ENCODE peak calls at places on chromosome 1, in four cellular contexts. F, K, M and Y are unnamed samples.
A peak's percentile ranks its signal among the peaks of the same experiment; 100 is the strongest.

GRCh38 chr1:160637821-160638539 is 8.9 kb downstream of the SLAMF1 start:
- DNase-seq in F (no peak), K (no peak), M (no peak), Y (no peak)

GRCh38 chr1:16119504-16119903 is 36.4 kb downstream of the EPHA2 start:
- DNase-seq in F (no peak), K (no peak), M (no peak), Y (no peak)

GRCh38 chr1:213457097-213457680 is 406.1 kb downstream of the RPS6KC1 start:
- DNase-seq in F (no peak), K (no peak), M (no peak), Y (no peak)

GRCh38 chr1:40270152-40270834 is 12.3 kb downstream of the ZMPSTE24 start:
- DNase-seq in F (no peak), K (no peak), M (no peak), Y (no peak)

GRCh38 chr1:55362558-55362957 is 147.4 kb upstream of the USP24 start:
- DNase-seq in F (no peak), K (no peak), M (no peak), Y (no peak)

GRCh38 chr1:68173283-68174172 is 58.8 kb downstream of the WLS start:
- DNase-seq in F (no peak), K (no peak), M (no peak), Y (no peak)

GRCh38 chr1:154961497-154962237 is at the start of gene PYGO2:
- DNase-seq in F (peak; percentile 81), K (peak; percentile 88), M (peak; percentile 87), Y (peak; percentile 93)

GRCh38 chr1:218537131-218537904 is 192.2 kb downstream of the TGFB2 start:
- DNase-seq in F (no peak), K (no peak), M (no peak), Y (no peak)

GRCh38 chr1:5709461-5709860 is 282.8 kb downstream of the NPHP4 start:
- DNase-seq in F (no peak), K (no peak), M (no peak), Y (peak; percentile 30)

GRCh38 chr1:229225331-229225782 is 45.6 kb upstream of the RAB4A start:
- DNase-seq in F (no peak), K (no peak), M (peak; percentile 68), Y (no peak)

GRCh38 chr1:7482772-7483495 is 288.2 kb upstream of the VAMP3 start:
- DNase-seq in F (no peak), K (no peak), M (no peak), Y (no peak)

GRCh38 chr1:54176621-54177327 is 23.1 kb downstream of the CYB5RL start:
- DNase-seq in F (no peak), K (no peak), M (no peak), Y (no peak)

GRCh38 chr1:31861346-31861745 is 45.5 kb upstream of the SPOCD1 start:
- DNase-seq in F (no peak), K (peak; percentile 59), M (no peak), Y (no peak)

GRCh38 chr1:26358411-26359384 is 4.8 kb upstream of the CRYBG2 start:
- DNase-seq in F (peak; percentile 70), K (peak; percentile 26), M (no peak), Y (peak; percentile 79)

GRCh38 chr1:36008546-36009197 is 75.2 kb upstream of the TEKT2 start:
- DNase-seq in F (no peak), K (no peak), M (no peak), Y (no peak)

GRCh38 chr1:36516372-36517018 is 33.8 kb upstream of the CSF3R start:
- DNase-seq in F (peak; percentile 67), K (peak; percentile 69), M (peak; percentile 61), Y (peak; percentile 85)

GRCh38 chr1:189708674-189709073 is 769.0 kb downstream of the BRINP3 start:
- DNase-seq in F (no peak), K (no peak), M (no peak), Y (peak; percentile 71)

GRCh38 chr1:4794020-4794780 is 139.8 kb downstream of the AJAP1 start:
- DNase-seq in F (no peak), K (no peak), M (no peak), Y (peak; percentile 12)

GRCh38 chr1:245822997-245823396 is 668.2 kb downstream of the KIF26B start:
- DNase-seq in F (no peak), K (no peak), M (no peak), Y (no peak)

GRCh38 chr1:107499139-107499744 is 358.4 kb downstream of the NTNG1 start:
- DNase-seq in F (no peak), K (no peak), M (no peak), Y (no peak)

GRCh38 chr1:9004731-9005708 is 21.2 kb downstream of the SLC2A7 start:
- DNase-seq in F (peak; percentile 85), K (peak; percentile 88), M (peak; percentile 68), Y (peak; percentile 97)
- TF ChIP-seq CTCF in F (peak; percentile 92), K (peak; percentile 96), M (peak; percentile 93), Y (peak; percentile 94)

GRCh38 chr1:50424045-50424939 is 1.0 kb upstream of the DMRTA2 start:
- DNase-seq in F (no peak), K (no peak), M (no peak), Y (no peak)
- H3K4me3 ChIP-seq in F (peak overlapping the region; percentile 44), K (no peak overlapping the region), M (peak overlapping the region; percentile 16), Y (peak overlapping the region; percentile 61)

GRCh38 chr1:193157360-193157759 is 29.1 kb downstream of the B3GALT2 start:
- DNase-seq in F (no peak), K (no peak), M (no peak), Y (no peak)
- TF ChIP-seq CTCF in F (no peak), K (no peak), M (no peak), Y (no peak)

GRCh38 chr1:101128211-101128727 is 102.7 kb upstream of the DPH5 start:
- DNase-seq in F (no peak), K (peak; percentile 85), M (no peak), Y (peak; percentile 52)
- H3K4me3 ChIP-seq in F (no peak overlapping the region), K (peak overlapping the region; percentile 19), M (no peak overlapping the region), Y (no peak overlapping the region)

GRCh38 chr1:220881918-220882891 is 3.0 kb downstream of the HLX start:
- DNase-seq in F (no peak), K (no peak), M (no peak), Y (peak; percentile 96)
- TF ChIP-seq CTCF in F (no peak), K (no peak), M (no peak), Y (peak; percentile 89)

GRCh38 chr1:23370744-23371710 is 1.4 kb upstream of the ZNF436 start:
- DNase-seq in F (no peak), K (no peak), M (peak; percentile 50), Y (peak; percentile 94)
- H3K4me3 ChIP-seq in F (peak overlapping the region; percentile 66), K (no peak overlapping the region), M (no peak overlapping the region), Y (peak overlapping the region; percentile 95)

DNA sequence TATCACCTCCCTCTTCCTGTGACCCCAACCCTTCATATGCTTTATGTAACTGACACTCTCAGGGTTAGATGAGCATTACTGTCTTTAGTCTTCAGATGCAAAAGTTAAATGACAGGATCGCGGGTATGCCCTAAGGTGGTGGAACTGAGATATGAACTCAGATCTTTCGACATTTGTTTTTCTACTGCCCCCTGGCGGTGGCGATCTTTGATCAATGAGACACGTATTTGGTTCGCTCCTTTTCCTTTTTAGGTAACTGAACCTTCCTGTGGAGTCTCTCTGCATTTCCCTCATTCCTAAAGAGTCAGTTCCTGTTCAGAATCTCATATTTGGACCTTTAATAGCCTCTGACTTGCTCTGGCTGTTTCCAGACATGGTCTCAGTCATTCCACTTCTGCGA is 47.8 kb upstream of the ZP4 start:
- DNase-seq in F (no peak), K (no peak), M (no peak), Y (peak; percentile 83)
- TF ChIP-seq CTCF in F (no peak), K (no peak), M (no peak), Y (peak; percentile 68)

GRCh38 chr1:98398092-98398491 is 263.4 kb upstream of the SNX7 start:
- DNase-seq in F (no peak), K (no peak), M (no peak), Y (no peak)
- H3K4me3 ChIP-seq in F (no peak overlapping the region), K (no peak overlapping the region), M (no peak overlapping the region), Y (no peak overlapping the region)

DNA sequence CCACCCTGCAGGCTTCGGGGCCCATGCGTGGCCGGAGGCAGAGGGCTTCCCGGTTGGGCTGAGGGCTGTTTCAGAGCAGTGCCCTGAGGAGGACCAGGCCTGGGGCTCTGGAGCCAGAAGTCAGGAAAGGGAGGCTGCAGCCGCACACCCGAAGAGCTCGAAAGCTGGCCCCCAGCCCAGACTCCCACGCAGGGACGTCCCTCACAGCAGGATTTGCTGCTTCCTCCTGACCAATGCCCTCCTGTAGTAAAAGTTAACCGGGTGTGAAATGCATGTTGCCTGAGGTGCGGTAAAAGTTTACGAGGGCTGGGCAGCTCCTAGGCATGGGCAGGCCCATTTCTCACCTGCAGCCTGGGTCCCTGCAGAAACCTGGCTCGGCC is 101.5 kb upstream of the ARHGEF16 start:
- DNase-seq in F (no peak), K (no peak), M (no peak), Y (no peak)
- TF ChIP-seq CTCF in F (no peak), K (no peak), M (no peak), Y (no peak)

DNA sequence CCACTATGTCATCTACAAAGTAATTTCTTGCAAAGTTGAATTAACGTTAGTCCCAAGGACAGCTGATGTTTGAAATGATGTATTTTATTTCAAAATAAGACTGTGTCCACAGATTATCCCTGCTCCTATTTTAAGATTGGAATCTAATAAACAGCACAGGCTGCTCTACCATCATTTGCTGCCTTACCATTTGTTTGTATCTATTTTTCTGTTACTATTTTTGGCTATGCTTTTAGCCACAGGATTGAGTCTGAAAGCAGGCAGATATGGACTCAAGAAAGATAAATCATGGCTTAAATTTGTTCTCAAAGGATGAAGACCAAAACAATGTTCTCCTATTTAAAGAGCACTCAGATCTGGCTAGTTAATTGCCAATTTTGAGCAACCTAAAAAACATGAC is 105.3 kb downstream of the RGS2 start:
- DNase-seq in F (no peak), K (no peak), M (no peak), Y (no peak)
- H3K4me3 ChIP-seq in F (no peak overlapping the region), K (no peak overlapping the region), M (no peak overlapping the region), Y (no peak overlapping the region)